ENCODE peak calls at places on chromosomes 5 and 9, in six cellular contexts. One of them, this sample, is unnamed.

GRCh38 chr5:157168286-157168685 is 2.2 kb upstream of the GARIN3 start:
- DNase-seq in psoas muscle: no peak
- DNase-seq in AG10803: no peak
- DNase-seq in GM12878: no peak
- DNase-seq in neural progenitor cell: no peak
- DNase-seq in fibroblast of lung: no peak
- DNase-seq in this sample: no peak

GRCh38 chr5:178236685-178237084 is 4.1 kb upstream of the PHYKPL start:
- DNase-seq in neural progenitor cell: no peak
- DNase-seq in AG10803: peak
- DNase-seq in GM12878: no peak
- DNase-seq in psoas muscle: peak
- DNase-seq in fibroblast of lung: no peak
- DNase-seq in this sample: no peak

GRCh38 chr5:159814810-159815585 is 101.3 kb upstream of the ADRA1B start:
- DNase-seq in GM12878: no peak
- DNase-seq in psoas muscle: no peak
- DNase-seq in neural progenitor cell: no peak
- DNase-seq in fibroblast of lung: no peak
- DNase-seq in AG10803: no peak
- DNase-seq in this sample: no peak

GRCh38 chr9:83636813-83637212 is 13.9 kb downstream of the IDNK start:
- DNase-seq in neural progenitor cell: no peak
- DNase-seq in psoas muscle: no peak
- DNase-seq in GM12878: no peak
- DNase-seq in fibroblast of lung: no peak
- DNase-seq in AG10803: no peak
- DNase-seq in this sample: no peak

GRCh38 chr9:105297442-105298097 is 53.1 kb downstream of the SLC44A1 start:
- DNase-seq in AG10803: no peak
- DNase-seq in neural progenitor cell: no peak
- DNase-seq in fibroblast of lung: no peak
- DNase-seq in GM12878: no peak
- DNase-seq in psoas muscle: no peak
- DNase-seq in this sample: no peak

GRCh38 chr5:107783551-107783950 is 112.8 kb upstream of the EFNA5 start:
- DNase-seq in neural progenitor cell: no peak
- DNase-seq in fibroblast of lung: peak
- DNase-seq in GM12878: no peak
- DNase-seq in AG10803: peak
- DNase-seq in psoas muscle: no peak
- DNase-seq in this sample: no peak

GRCh38 chr9:136856541-136857141 is 4.5 kb downstream of the MAMDC4 start:
- DNase-seq in psoas muscle: no peak
- DNase-seq in GM12878: no peak
- DNase-seq in AG10803: no peak
- DNase-seq in neural progenitor cell: no peak
- DNase-seq in fibroblast of lung: no peak
- DNase-seq in this sample: no peak

GRCh38 chr5:111703662-111704061 is 53.3 kb downstream of the NREP start:
- DNase-seq in AG10803: no peak
- DNase-seq in psoas muscle: no peak
- DNase-seq in neural progenitor cell: no peak
- DNase-seq in GM12878: peak
- DNase-seq in fibroblast of lung: no peak
- DNase-seq in this sample: no peak

GRCh38 chr5:32182463-32183081 is 8.5 kb upstream of the GOLPH3 start:
- DNase-seq in fibroblast of lung: no peak
- DNase-seq in neural progenitor cell: no peak
- DNase-seq in GM12878: peak
- DNase-seq in AG10803: no peak
- DNase-seq in psoas muscle: no peak
- DNase-seq in this sample: no peak

GRCh38 chr5:141050622-141051525 is at the start of gene PCDHB1:
- DNase-seq in fibroblast of lung: no peak
- DNase-seq in psoas muscle: no peak
- DNase-seq in GM12878: no peak
- DNase-seq in AG10803: no peak
- DNase-seq in neural progenitor cell: peak
- DNase-seq in this sample: no peak

GRCh38 chr5:134138416-134139376 is 24.2 kb downstream of the TCF7 start:
- DNase-seq in neural progenitor cell: no peak
- DNase-seq in psoas muscle: no peak
- DNase-seq in fibroblast of lung: no peak
- DNase-seq in GM12878: peak
- DNase-seq in AG10803: peak
- DNase-seq in this sample: peak

GRCh38 chr5:59712836-59713487 is 180.6 kb downstream of the PDE4D start:
- DNase-seq in neural progenitor cell: peak
- DNase-seq in fibroblast of lung: no peak
- DNase-seq in psoas muscle: no peak
- DNase-seq in AG10803: peak
- DNase-seq in GM12878: no peak
- DNase-seq in this sample: no peak

DNA sequence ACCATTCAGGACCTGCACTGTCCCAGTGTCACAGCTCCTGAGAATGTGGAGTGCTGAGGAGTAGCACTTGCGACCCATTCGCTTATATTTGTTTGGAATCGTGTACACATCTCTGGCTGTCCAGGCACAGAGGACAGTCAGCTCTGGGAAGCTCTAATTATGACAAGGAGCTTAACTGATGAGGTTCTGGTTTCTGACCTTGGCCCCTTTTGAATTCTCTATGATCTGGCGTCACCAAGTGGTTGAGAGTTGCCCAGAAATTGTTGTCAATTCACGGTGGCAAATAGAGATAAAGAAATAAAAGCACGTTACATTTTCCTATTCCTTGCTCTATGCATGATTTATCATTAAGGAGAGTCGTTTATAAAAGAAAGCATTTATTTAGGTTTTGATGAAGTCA is 34.9 kb upstream of the LECT2 start:
- DNase-seq in AG10803: no peak
- DNase-seq in fibroblast of lung: no peak
- DNase-seq in neural progenitor cell: no peak
- DNase-seq in psoas muscle: no peak
- DNase-seq in GM12878: no peak
- DNase-seq in this sample: no peak
- TF ChIP-seq CTCF in AG10803: no peak
- TF ChIP-seq CTCF in fibroblast of lung: no peak
- TF ChIP-seq CTCF in neural progenitor cell: no peak
- TF ChIP-seq CTCF in psoas muscle: no peak
- TF ChIP-seq CTCF in GM12878: no peak
- TF ChIP-seq CTCF in this sample: no peak

GRCh38 chr5:78634634-78635033 is 13.9 kb downstream of the LHFPL2 start:
- DNase-seq in fibroblast of lung: peak
- DNase-seq in GM12878: no peak
- DNase-seq in psoas muscle: no peak
- DNase-seq in neural progenitor cell: no peak
- DNase-seq in AG10803: no peak
- DNase-seq in this sample: no peak
- TF ChIP-seq CTCF in fibroblast of lung: no peak
- TF ChIP-seq CTCF in GM12878: no peak
- TF ChIP-seq CTCF in psoas muscle: no peak
- TF ChIP-seq CTCF in neural progenitor cell: peak
- TF ChIP-seq CTCF in AG10803: peak
- TF ChIP-seq CTCF in this sample: no peak

DNA sequence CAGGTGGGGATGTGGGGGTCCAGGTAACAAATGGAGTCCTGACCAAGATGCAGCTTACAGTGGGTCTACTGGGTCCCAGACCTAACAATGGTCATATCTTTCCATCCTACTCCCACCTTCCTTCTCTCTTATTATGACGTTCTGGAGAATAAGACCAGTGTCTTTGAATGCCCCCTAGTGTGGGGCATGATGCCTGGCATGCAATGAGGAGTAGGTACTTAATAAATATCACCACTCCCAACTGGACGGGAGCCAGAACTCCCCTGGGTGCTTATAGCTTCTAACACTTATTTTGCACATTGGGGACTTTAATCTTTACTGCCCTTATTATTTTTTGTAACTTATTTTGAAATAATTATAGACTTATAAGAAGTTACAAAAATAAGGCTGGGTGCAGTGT is 98.2 kb downstream of the NDFIP1 start:
- DNase-seq in psoas muscle: no peak
- DNase-seq in fibroblast of lung: no peak
- DNase-seq in AG10803: no peak
- DNase-seq in neural progenitor cell: no peak
- DNase-seq in GM12878: no peak
- DNase-seq in this sample: no peak
- TF ChIP-seq CTCF in psoas muscle: no peak
- TF ChIP-seq CTCF in fibroblast of lung: no peak
- TF ChIP-seq CTCF in AG10803: no peak
- TF ChIP-seq CTCF in neural progenitor cell: peak
- TF ChIP-seq CTCF in GM12878: no peak
- TF ChIP-seq CTCF in this sample: no peak

GRCh38 chr9:113580954-113581311 is 117.4 kb downstream of the RGS3 start:
- DNase-seq in AG10803: no peak
- DNase-seq in neural progenitor cell: no peak
- DNase-seq in psoas muscle: no peak
- DNase-seq in GM12878: no peak
- DNase-seq in fibroblast of lung: no peak
- DNase-seq in this sample: no peak

GRCh38 chr9:113583511-113584470 is 120.3 kb downstream of the RGS3 start:
- DNase-seq in fibroblast of lung: no peak
- DNase-seq in neural progenitor cell: no peak
- DNase-seq in AG10803: no peak
- DNase-seq in GM12878: no peak
- DNase-seq in psoas muscle: no peak
- DNase-seq in this sample: no peak

GRCh38 chr9:113580041-113580953 is 116.8 kb downstream of the RGS3 start:
- DNase-seq in psoas muscle: peak
- DNase-seq in fibroblast of lung: no peak
- DNase-seq in neural progenitor cell: no peak
- DNase-seq in AG10803: no peak
- DNase-seq in GM12878: peak
- DNase-seq in this sample: no peak

GRCh38 chr9:113582698-113583200 is 119.2 kb downstream of the RGS3 start:
- DNase-seq in psoas muscle: no peak
- DNase-seq in GM12878: no peak
- DNase-seq in AG10803: no peak
- DNase-seq in fibroblast of lung: no peak
- DNase-seq in neural progenitor cell: no peak
- DNase-seq in this sample: no peak

GRCh38 chr9:113581865-113582697 is 118.6 kb downstream of the RGS3 start:
- DNase-seq in fibroblast of lung: peak
- DNase-seq in GM12878: peak
- DNase-seq in neural progenitor cell: no peak
- DNase-seq in psoas muscle: peak
- DNase-seq in AG10803: peak
- DNase-seq in this sample: no peak
- TF ChIP-seq CTCF in fibroblast of lung: peak
- TF ChIP-seq CTCF in GM12878: peak
- TF ChIP-seq CTCF in neural progenitor cell: no peak
- TF ChIP-seq CTCF in psoas muscle: peak
- TF ChIP-seq CTCF in AG10803: peak
- TF ChIP-seq CTCF in this sample: no peak

GRCh38 chr9:133125706-133126696 is 5.0 kb upstream of the RALGDS start:
- DNase-seq in AG10803: peak
- DNase-seq in GM12878: no peak
- DNase-seq in psoas muscle: peak
- DNase-seq in neural progenitor cell: no peak
- DNase-seq in fibroblast of lung: peak
- DNase-seq in this sample: no peak
- TF ChIP-seq CTCF in AG10803: no peak
- TF ChIP-seq CTCF in GM12878: no peak
- TF ChIP-seq CTCF in psoas muscle: no peak
- TF ChIP-seq CTCF in neural progenitor cell: no peak
- TF ChIP-seq CTCF in fibroblast of lung: no peak
- TF ChIP-seq CTCF in this sample: no peak

GRCh38 chr9:6873862-6874261 is 116.1 kb downstream of the KDM4C start:
- DNase-seq in GM12878: no peak
- DNase-seq in fibroblast of lung: peak
- DNase-seq in neural progenitor cell: no peak
- DNase-seq in AG10803: peak
- DNase-seq in psoas muscle: no peak
- DNase-seq in this sample: no peak
- TF ChIP-seq CTCF in GM12878: no peak
- TF ChIP-seq CTCF in fibroblast of lung: no peak
- TF ChIP-seq CTCF in neural progenitor cell: no peak
- TF ChIP-seq CTCF in AG10803: no peak
- TF ChIP-seq CTCF in psoas muscle: no peak
- TF ChIP-seq CTCF in this sample: no peak

GRCh38 chr9:116674210-116674980 is 12.7 kb upstream of the TRIM32 start:
- DNase-seq in GM12878: no peak
- DNase-seq in AG10803: no peak
- DNase-seq in neural progenitor cell: no peak
- DNase-seq in psoas muscle: no peak
- DNase-seq in fibroblast of lung: no peak
- DNase-seq in this sample: no peak
- TF ChIP-seq CTCF in GM12878: no peak
- TF ChIP-seq CTCF in AG10803: no peak
- TF ChIP-seq CTCF in neural progenitor cell: no peak
- TF ChIP-seq CTCF in psoas muscle: no peak
- TF ChIP-seq CTCF in fibroblast of lung: no peak
- TF ChIP-seq CTCF in this sample: no peak

GRCh38 chr9:129209109-129209508 is 31.0 kb upstream of the IER5L start:
- DNase-seq in GM12878: no peak
- DNase-seq in fibroblast of lung: no peak
- DNase-seq in psoas muscle: no peak
- DNase-seq in AG10803: no peak
- DNase-seq in neural progenitor cell: no peak
- DNase-seq in this sample: no peak

GRCh38 chr9:129204840-129205239 is 26.8 kb upstream of the IER5L start:
- DNase-seq in fibroblast of lung: no peak
- DNase-seq in AG10803: peak
- DNase-seq in neural progenitor cell: no peak
- DNase-seq in GM12878: no peak
- DNase-seq in psoas muscle: no peak
- DNase-seq in this sample: no peak

GRCh38 chr9:129208191-129209091 is 30.4 kb upstream of the IER5L start:
- DNase-seq in neural progenitor cell: peak
- DNase-seq in psoas muscle: no peak
- DNase-seq in fibroblast of lung: no peak
- DNase-seq in GM12878: no peak
- DNase-seq in AG10803: no peak
- DNase-seq in this sample: no peak

GRCh38 chr9:129206921-129207320 is 28.9 kb upstream of the IER5L start:
- DNase-seq in fibroblast of lung: no peak
- DNase-seq in AG10803: no peak
- DNase-seq in neural progenitor cell: no peak
- DNase-seq in psoas muscle: no peak
- DNase-seq in GM12878: no peak
- DNase-seq in this sample: no peak

GRCh38 chr9:129206401-129206800 is 28.3 kb upstream of the IER5L start:
- DNase-seq in AG10803: no peak
- DNase-seq in GM12878: no peak
- DNase-seq in fibroblast of lung: no peak
- DNase-seq in psoas muscle: no peak
- DNase-seq in neural progenitor cell: no peak
- DNase-seq in this sample: no peak
- TF ChIP-seq CTCF in AG10803: no peak
- TF ChIP-seq CTCF in GM12878: no peak
- TF ChIP-seq CTCF in fibroblast of lung: no peak
- TF ChIP-seq CTCF in psoas muscle: no peak
- TF ChIP-seq CTCF in neural progenitor cell: no peak
- TF ChIP-seq CTCF in this sample: no peak